ENCODE peak calls at places on chromosome 21, in eight cellular contexts. Z is stimulated activated CD4-positive, alpha-beta T cell treated with anti-CD3 and anti-CD28 coated beads, Interleukin-1b, Interleukin-23, amount 100 ng/mL, for 48 hours; R is activated T-helper 2 cell treated with anti-CD3 and anti-CD28 coated beads, Interferon-gamma antibody, Interleukin-2, Interleukin-4, amounts not matched to agents 10 μg/mL and 5 μg/mL and 100 μg/mL, durations not matched to agents 14 hours and 24 hours and 36 hours; V is HFFc6; W is endodermal cell; J is WTC11; A is sciatic nerve; E is kidney tubule cell. F is an unnamed sample.

GRCh38 chr21:16193758-16194606 is 464.2 kb downstream of the USP25 start:
- DNase-seq in Z (no peak), R (no peak), V (peak), W (peak), J (peak), A (peak), E (peak), F (no peak)

GRCh38 chr21:16086121-16086520 is 356.3 kb downstream of the USP25 start:
- DNase-seq in Z (no peak), R (no peak), V (no peak), W (no peak), J (no peak), A (no peak), E (no peak), F (no peak)

GRCh38 chr21:37139902-37140301 is 66.8 kb downstream of the TTC3 start:
- DNase-seq in Z (no peak), R (no peak), V (peak), W (peak), J (no peak), A (no peak), E (no peak), F (no peak)

GRCh38 chr21:29307718-29308455 is 9.2 kb downstream of the BACH1 start:
- DNase-seq in Z (no peak), R (no peak), V (no peak), W (no peak), J (no peak), A (no peak), E (no peak), F (peak)

GRCh38 chr21:35219719-35220118 is 170.6 kb upstream of the RUNX1 start:
- DNase-seq in Z (no peak), R (no peak), V (no peak), W (no peak), J (no peak), A (no peak), E (no peak), F (no peak)

GRCh38 chr21:45357436-45358260 is 47.3 kb upstream of the COL18A1 start:
- DNase-seq in Z (no peak), R (no peak), V (no peak), W (peak), J (no peak), A (no peak), E (no peak), F (no peak)

GRCh38 chr21:31248598-31248997 is 95.5 kb downstream of the TIAM1 start:
- DNase-seq in Z (no peak), R (no peak), V (no peak), W (no peak), J (no peak), A (no peak), E (peak), F (no peak)

GRCh38 chr21:44509539-44509938 is 30.5 kb downstream of the KRTAP10-1 start:
- DNase-seq in Z (no peak), R (no peak), V (no peak), W (no peak), J (no peak), A (no peak), E (peak), F (no peak)

GRCh38 chr21:45430521-45431501 is 25.8 kb downstream of the COL18A1 start:
- DNase-seq in Z (no peak), R (no peak), V (no peak), W (peak), J (peak), A (no peak), E (no peak), F (no peak)

GRCh38 chr21:42711667-42712066 is 58.2 kb downstream of the PDE9A start:
- DNase-seq in Z (no peak), R (no peak), V (no peak), W (no peak), J (no peak), A (no peak), E (no peak), F (no peak)

GRCh38 chr21:17051054-17051453 is 461.8 kb upstream of the CXADR start:
- DNase-seq in Z (no peak), R (no peak), V (no peak), W (peak), J (no peak), A (no peak), E (no peak), F (no peak)

GRCh38 chr21:37748351-37748750 is 167.9 kb downstream of the KCNJ6 start:
- DNase-seq in Z (no peak), R (no peak), V (no peak), W (no peak), J (no peak), A (no peak), E (no peak), F (no peak)

GRCh38 chr21:34613679-34614442 is 1.1 kb downstream of the RCAN1 start:
- DNase-seq in Z (no peak), R (no peak), V (no peak), W (no peak), J (no peak), A (no peak), E (peak), F (no peak)

GRCh38 chr21:26835714-26836265 is 9.4 kb downstream of the ADAMTS1 start:
- DNase-seq in Z (no peak), R (no peak), V (no peak), W (no peak), J (no peak), A (no peak), E (no peak), F (no peak)

GRCh38 chr21:34626131-34626530 is 11.2 kb upstream of the RCAN1 start:
- DNase-seq in Z (no peak), R (no peak), V (no peak), W (peak), J (no peak), A (no peak), E (no peak), F (no peak)

GRCh38 chr21:16388911-16389515 is 659.2 kb downstream of the USP25 start:
- DNase-seq in Z (no peak), R (no peak), V (no peak), W (no peak), J (no peak), A (no peak), E (peak), F (no peak)

GRCh38 chr21:42360317-42360716 is 6.0 kb downstream of the TFF1 start:
- DNase-seq in Z (peak), R (no peak), V (no peak), W (no peak), J (no peak), A (no peak), E (no peak), F (no peak)

GRCh38 chr21:18245493-18245967 is 897 bp downstream of the CHODL start:
- DNase-seq in Z (no peak), R (no peak), V (no peak), W (peak), J (no peak), A (no peak), E (peak), F (no peak)

GRCh38 chr21:42155045-42155855 is 63.7 kb upstream of the ABCG1 start:
- DNase-seq in Z (no peak), R (no peak), V (no peak), W (peak), J (no peak), A (peak), E (no peak), F (no peak)

GRCh38 chr21:46307625-46308024 is 16.0 kb downstream of the C21orf58 start:
- DNase-seq in Z (no peak), R (no peak), V (peak), W (no peak), J (no peak), A (no peak), E (peak), F (no peak)

GRCh38 chr21:41396452-41397107 is 29.5 kb upstream of the MX1 start:
- DNase-seq in Z (no peak), R (no peak), V (no peak), W (peak), J (no peak), A (no peak), E (peak), F (no peak)

GRCh38 chr21:32884062-32884461 is 112.5 kb upstream of the PAXBP1 start:
- DNase-seq in Z (no peak), R (no peak), V (no peak), W (peak), J (peak), A (no peak), E (no peak), F (no peak)

GRCh38 chr21:32083175-32083574 is 195.7 kb downstream of the MIS18A start:
- DNase-seq in Z (no peak), R (no peak), V (no peak), W (no peak), J (no peak), A (no peak), E (no peak), F (no peak)

GRCh38 chr21:45880097-45881068 is 101.2 kb upstream of the COL6A1 start:
- DNase-seq in Z (peak), R (peak), V (peak), W (peak), J (peak), A (no peak), E (peak), F (peak)

GRCh38 chr21:45490049-45490731 is 52.0 kb downstream of the SLC19A1 start:
- DNase-seq in Z (no peak), R (no peak), V (no peak), W (no peak), J (no peak), A (no peak), E (no peak), F (no peak)

GRCh38 chr21:40595806-40596205 is 251.2 kb downstream of the DSCAM start:
- DNase-seq in Z (no peak), R (no peak), V (no peak), W (no peak), J (no peak), A (no peak), E (no peak), F (no peak)

GRCh38 chr21:32934829-32935228 is 90.9 kb upstream of the OLIG2 start:
- DNase-seq in Z (no peak), R (no peak), V (no peak), W (peak), J (no peak), A (no peak), E (no peak), F (no peak)

GRCh38 chr21:46098303-46099141 is 610 bp downstream of the COL6A2 start:
- DNase-seq in Z (peak), R (peak), V (no peak), W (peak), J (peak), A (peak), E (no peak), F (no peak)

GRCh38 chr21:41371698-41372030 is 9.8 kb downstream of the MX2 start:
- DNase-seq in Z (no peak), R (no peak), V (no peak), W (no peak), J (no peak), A (no peak), E (no peak), F (no peak)

GRCh38 chr21:45401916-45402900 is 2.8 kb upstream of the COL18A1 start:
- DNase-seq in Z (no peak), R (no peak), V (no peak), W (peak), J (peak), A (peak), E (no peak), F (no peak)

GRCh38 chr21:45811136-45811535 is 167.6 kb downstream of the PCBP3 start:
- DNase-seq in Z (no peak), R (no peak), V (no peak), W (peak), J (no peak), A (no peak), E (no peak), F (no peak)

GRCh38 chr21:46622226-46622625 is 13.2 kb upstream of the PRMT2 start:
- DNase-seq in Z (no peak), R (no peak), V (no peak), W (no peak), J (no peak), A (peak), E (no peak), F (no peak)

GRCh38 chr21:38989745-38990423 is 184.2 kb downstream of the ETS2 start:
- DNase-seq in Z (no peak), R (no peak), V (peak), W (no peak), J (no peak), A (no peak), E (peak), F (no peak)

GRCh38 chr21:28737671-28738279 is 254.9 kb downstream of the LTN1 start:
- DNase-seq in Z (no peak), R (no peak), V (peak), W (no peak), J (no peak), A (no peak), E (peak), F (no peak)

GRCh38 chr21:34598931-34599400 is 15.9 kb downstream of the RCAN1 start:
- DNase-seq in Z (no peak), R (no peak), V (peak), W (no peak), J (no peak), A (no peak), E (peak), F (no peak)

GRCh38 chr21:29829514-29830255 is 110.1 kb downstream of the GRIK1 start:
- DNase-seq in Z (no peak), R (no peak), V (no peak), W (no peak), J (no peak), A (no peak), E (peak), F (no peak)

GRCh38 chr21:39136711-39137110 is 46.5 kb downstream of the PSMG1 start:
- DNase-seq in Z (no peak), R (no peak), V (peak), W (no peak), J (no peak), A (no peak), E (peak), F (no peak)

F was measured in germinal center.